ENCODE peak calls at places on chromosomes 6 and 20, in four cellular contexts. N is spleen, Y is fibroblast of lung, E is breast epithelium. W is an unnamed sample.

GRCh38 chr6:13710552-13711383 is 867 bp downstream of the RANBP9 start:
- DNase-seq in N (peak; percentile 93), Y (peak; percentile 26), E (peak; percentile 53), W (no peak)

GRCh38 chr6:8705435-8706020 is 270.2 kb upstream of the SLC35B3 start:
- DNase-seq in N (no peak), Y (no peak), E (no peak), W (no peak)

GRCh38 chr6:62035952-62036351 is 250.1 kb downstream of the KHDRBS2 start:
- DNase-seq in N (no peak), Y (no peak), E (no peak), W (no peak)

GRCh38 chr6:137736048-137736846 is 130.8 kb upstream of the TNFAIP3 start:
- DNase-seq in N (no peak), Y (peak; percentile 43), E (no peak), W (peak; percentile 34)

GRCh38 chr6:127136786-127137185 is 18.3 kb downstream of the RSPO3 start:
- DNase-seq in N (no peak), Y (no peak), E (no peak), W (no peak)

GRCh38 chr6:225121-225721 is 67.1 kb upstream of the DUSP22 start:
- DNase-seq in N (no peak), Y (no peak), E (no peak), W (no peak)

GRCh38 chr6:93679836-93680235 is 260.5 kb upstream of the EPHA7 start:
- DNase-seq in N (no peak), Y (peak; percentile 15), E (no peak), W (no peak)

GRCh38 chr20:13221673-13222318 is 722 bp downstream of the ISM1 start:
- DNase-seq in N (peak; percentile 79), Y (peak; percentile 59), E (no peak), W (peak; percentile 50)

DNA sequence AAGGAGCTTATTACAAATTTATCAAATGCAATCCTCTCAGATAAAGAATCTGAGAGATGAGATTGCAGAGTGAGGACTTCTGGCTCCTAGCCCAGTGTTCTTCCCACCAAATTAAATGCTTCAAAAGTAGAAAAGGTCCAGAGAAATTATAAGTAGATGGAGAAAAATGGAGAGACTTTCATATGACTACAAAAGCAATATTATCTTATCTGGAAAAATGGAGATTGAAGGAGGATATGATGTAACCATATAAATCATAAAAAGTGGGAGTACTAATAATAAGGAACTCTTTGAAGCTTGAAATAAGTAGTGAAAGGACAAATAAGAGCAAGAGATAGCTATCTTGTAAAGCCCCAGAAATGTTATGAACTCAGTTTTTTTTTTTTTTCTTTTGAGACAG is 2.9 kb downstream of the KCTD20 start:
- DNase-seq in N (no peak), Y (no peak), E (no peak), W (no peak)
- H3K4me3 ChIP-seq in N (no peak overlapping the region), Y (no peak overlapping the region), E (no peak overlapping the region), W (no peak overlapping the region)

DNA sequence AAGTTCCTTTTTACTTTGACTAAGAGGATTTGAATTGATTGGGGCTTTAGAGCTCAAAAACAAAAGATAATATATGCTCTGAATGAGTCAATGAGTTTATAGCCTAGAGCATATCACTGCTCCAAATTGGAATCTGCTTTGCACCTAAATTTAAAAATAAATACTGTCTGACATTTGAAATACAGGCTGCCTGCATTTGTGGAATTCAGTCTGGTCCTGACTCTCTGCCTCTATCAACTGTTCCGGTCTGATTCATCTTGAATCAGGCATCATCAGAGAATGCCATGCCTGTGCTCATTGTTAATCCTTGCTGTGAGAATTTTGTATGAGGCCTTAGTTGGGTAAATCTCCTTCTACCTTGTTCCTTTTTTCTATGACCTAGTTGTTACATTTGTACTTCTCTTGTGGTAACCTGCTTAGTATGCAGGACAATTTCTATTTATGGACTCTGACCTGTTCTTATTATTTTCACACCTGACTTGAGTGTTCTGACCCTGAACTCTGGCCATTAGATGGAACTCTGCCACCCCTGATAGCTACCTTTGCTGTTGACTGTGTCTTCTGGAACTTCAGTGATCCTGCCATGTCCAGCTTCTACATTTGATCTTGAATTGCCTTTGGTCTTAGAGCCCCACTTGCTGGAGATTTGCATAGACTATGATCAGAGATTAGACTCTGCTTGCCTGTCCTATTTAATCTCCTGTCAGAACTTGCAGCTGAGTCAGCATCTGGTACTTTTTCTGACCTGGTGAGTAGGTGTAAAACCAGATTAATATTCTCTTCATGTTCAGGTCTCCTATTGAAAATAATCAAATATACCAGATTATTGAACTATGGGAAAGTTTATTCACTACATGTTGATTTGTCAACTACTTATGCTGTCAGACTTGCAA is 442.7 kb upstream of the HS3ST5 start:
- DNase-seq in N (no peak), Y (peak; percentile 66), E (no peak), W (no peak)
- TF ChIP-seq CTCF in N (no peak), Y (no peak), E (no peak), W (no peak)

GRCh38 chr6:30450548-30450907 is 38.8 kb upstream of the HLA-E start:
- DNase-seq in N (no peak), Y (no peak), E (no peak), W (no peak)
- H3K4me3 ChIP-seq in N (no peak overlapping the region), Y (no peak overlapping the region), E (no peak overlapping the region), W (no peak overlapping the region)

DNA sequence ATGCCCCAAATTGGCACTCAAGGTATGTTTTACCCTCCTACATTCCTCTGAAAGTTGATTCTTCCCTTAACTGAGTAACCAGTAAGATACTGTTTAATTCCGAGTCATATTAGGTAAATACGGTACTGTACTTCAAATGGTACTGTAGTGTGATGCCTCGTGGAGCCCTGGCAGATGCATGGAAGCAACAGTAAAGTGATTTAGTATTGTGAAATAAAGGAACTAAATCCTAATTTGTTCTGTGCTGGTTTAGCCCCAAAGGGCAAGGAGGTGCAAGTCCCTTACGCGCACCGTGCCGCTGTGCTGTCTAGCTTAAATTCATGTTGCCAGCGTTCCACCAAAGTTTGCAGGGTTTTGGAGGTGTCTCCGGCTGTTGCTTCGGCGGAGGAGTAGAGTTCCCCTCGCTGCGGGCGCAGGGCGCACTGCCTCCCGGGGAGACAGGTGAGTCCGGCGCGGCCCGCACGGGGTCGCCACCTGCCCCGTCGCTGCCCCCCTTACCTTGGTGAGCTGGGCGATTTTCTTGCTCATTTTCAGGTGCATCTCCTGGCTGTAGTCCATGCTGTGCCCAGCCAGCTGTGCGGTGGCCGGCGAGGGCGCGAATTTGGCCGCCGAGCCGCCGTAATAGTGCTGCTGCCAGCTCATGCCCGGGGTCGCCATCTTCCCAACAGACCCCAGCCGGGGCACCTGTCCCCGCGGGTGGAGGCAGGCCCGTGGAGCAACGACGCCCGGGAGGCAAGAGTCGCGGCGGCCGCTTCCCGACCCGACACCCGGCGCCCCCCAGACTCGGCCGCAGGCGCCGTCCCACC is 618 bp downstream of the FAM184A start:
- DNase-seq in N (peak; percentile 85), Y (peak; percentile 11), E (peak; percentile 57), W (peak; percentile 14)
- TF ChIP-seq CTCF in N (peak; percentile 18), Y (no peak), E (peak; percentile 25), W (no peak)

GRCh38 chr20:37072293-37073196 is 23.3 kb downstream of the RBL1 start:
- DNase-seq in N (no peak), Y (no peak), E (no peak), W (no peak)

GRCh38 chr20:37075932-37076685 is 19.7 kb downstream of the RBL1 start:
- DNase-seq in N (no peak), Y (peak; percentile 16), E (no peak), W (no peak)

GRCh38 chr20:37066168-37066567 is 29.6 kb downstream of the RBL1 start:
- DNase-seq in N (no peak), Y (no peak), E (no peak), W (no peak)

GRCh38 chr20:37077009-37077408 is 18.8 kb downstream of the RBL1 start:
- DNase-seq in N (no peak), Y (no peak), E (no peak), W (no peak)

GRCh38 chr20:37071481-37071911 is 24.3 kb downstream of the RBL1 start:
- DNase-seq in N (no peak), Y (peak; percentile 62), E (no peak), W (peak; percentile 55)
- H3K4me3 ChIP-seq in N (no peak overlapping the region), Y (no peak overlapping the region), E (no peak overlapping the region), W (no peak overlapping the region)

DNA sequence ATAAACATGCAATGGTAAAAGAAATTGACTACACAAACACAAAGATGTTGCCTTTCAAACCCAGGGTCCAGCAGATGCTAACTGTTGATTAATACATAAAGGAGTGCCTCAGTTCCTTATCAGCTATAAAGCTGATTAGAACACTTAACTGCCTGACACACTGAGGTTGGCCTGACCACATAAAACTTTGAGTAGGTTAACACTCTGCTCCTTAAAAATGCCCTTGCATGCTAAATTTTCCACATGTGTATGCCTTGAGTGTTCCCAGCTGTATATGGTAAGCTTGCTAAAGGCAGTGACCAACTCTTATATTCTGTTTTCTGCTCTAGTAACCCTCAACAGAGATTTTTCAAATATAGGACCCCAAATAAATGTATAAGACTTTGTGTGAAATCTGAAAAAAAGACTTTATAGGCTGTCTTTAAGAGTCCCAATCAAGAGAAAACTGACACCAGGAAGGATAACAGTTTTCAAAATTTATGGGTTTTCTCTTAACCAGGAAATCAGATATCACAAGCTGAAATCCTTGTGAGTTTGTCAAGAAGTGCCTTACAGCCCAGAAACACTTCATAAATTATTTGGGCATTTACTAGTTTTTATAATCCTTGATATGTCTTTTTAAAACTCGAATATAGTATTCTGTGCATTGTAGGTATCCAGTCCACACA is 14.7 kb downstream of the CRISP2 start:
- DNase-seq in N (no peak), Y (no peak), E (no peak), W (no peak)
- TF ChIP-seq CTCF in N (no peak), Y (no peak), E (no peak), W (no peak)

DNA sequence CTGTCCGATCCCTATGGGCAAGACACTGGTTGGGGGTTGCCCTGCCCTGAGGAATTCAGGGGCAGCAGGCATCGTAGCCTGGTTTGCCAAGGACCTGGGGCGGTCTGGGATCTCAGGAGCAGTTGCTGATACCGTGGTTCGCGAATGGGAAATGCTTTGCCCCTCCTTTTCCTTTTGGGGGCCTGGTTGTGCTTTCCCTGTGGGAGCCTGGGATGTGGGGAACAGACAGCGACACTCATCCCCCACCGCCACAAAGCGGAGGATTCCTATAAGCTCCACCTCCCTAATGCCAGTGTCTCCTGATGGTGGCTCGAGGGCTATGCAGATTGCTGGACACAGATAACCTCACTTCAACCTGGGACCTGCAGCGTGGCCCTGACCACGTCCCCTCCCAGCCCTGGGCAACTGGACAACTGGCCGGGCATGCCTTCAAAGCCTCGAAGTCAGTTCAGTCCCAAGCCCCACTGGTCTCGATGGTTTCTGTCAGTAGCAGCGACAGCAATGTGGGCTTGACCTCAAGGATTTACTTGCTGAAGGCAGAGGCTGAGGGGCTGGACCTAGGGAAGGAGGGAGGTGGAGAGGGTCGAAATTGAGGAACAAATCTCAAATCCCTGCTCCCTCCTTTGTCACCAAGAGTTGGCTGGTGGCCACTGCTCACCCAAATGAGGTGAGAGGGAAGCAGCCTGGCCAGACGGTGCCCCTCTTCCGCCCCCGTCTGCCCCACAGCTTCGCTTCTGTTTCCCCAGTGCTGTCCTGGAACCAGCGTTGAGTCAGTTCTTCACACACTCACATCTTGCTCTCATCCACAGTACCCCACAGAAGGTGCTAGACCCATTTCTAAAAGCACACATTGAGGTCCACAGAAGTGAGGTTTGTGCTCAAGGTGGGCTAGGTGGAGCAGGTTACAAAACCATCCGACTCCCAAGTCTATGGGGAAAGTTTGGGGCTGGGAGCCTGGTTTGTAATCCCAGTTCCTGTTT is 3.5 kb downstream of the CEBPB start:
- DNase-seq in N (no peak), Y (peak; percentile 12), E (no peak), W (peak; percentile 69)
- H3K4me3 ChIP-seq in N (peak overlapping the region; percentile 68), Y (peak overlapping the region; percentile 84), E (peak overlapping the region; percentile 89), W (peak overlapping the region; percentile 95)

GRCh38 chr20:561437-562231 is 18.0 kb upstream of the CSNK2A1 start:
- DNase-seq in N (no peak), Y (peak; percentile 42), E (peak; percentile 61), W (peak; percentile 72)

GRCh38 chr20:562232-562897 is 18.8 kb upstream of the CSNK2A1 start:
- DNase-seq in N (no peak), Y (no peak), E (no peak), W (no peak)

GRCh38 chr20:558117-558516 is 14.5 kb upstream of the CSNK2A1 start:
- DNase-seq in N (no peak), Y (no peak), E (no peak), W (no peak)

GRCh38 chr20:564195-564594 is 20.6 kb upstream of the CSNK2A1 start:
- DNase-seq in N (no peak), Y (no peak), E (no peak), W (no peak)

GRCh38 chr20:560680-561079 is 17.1 kb upstream of the CSNK2A1 start:
- DNase-seq in N (no peak), Y (no peak), E (no peak), W (no peak)
- TF ChIP-seq CTCF in N (no peak), Y (peak; percentile 6), E (no peak), W (no peak)

W was measured in fibroblast of mammary gland.